ENCODE peak calls at places on chromosomes 12 and 14, in ten cellular contexts. One of them, this sample, is unnamed.

GRCh38 chr12:91019455-91019854 is 14.7 kb upstream of the EPYC start:
- DNase-seq in adrenal gland: no peak
- DNase-seq in bronchial epithelial cell: no peak
- DNase-seq in NCI-H1092 treated with DMSO at 0.1 percent for 48 hours: no peak
- DNase-seq in LoVo: no peak
- DNase-seq in activated naive CD8-positive, alpha-beta T cell treated with anti-CD3 and anti-CD28 coated beads for 36 hours: no peak
- DNase-seq in activated B cell treated with CpG ODN at 0.5 μM for 24 hours: no peak
- DNase-seq in B cell: no peak
- DNase-seq in activated CD4-positive, CD25-positive, alpha-beta regulatory T cell treated with anti-CD3 and anti-CD28 coated beads, Interleukin-2, amount 50 U/mL, for 72 hours: no peak
- DNase-seq in HEK293T: no peak
- DNase-seq in this sample: no peak

GRCh38 chr14:73105050-73105449 is 31.3 kb upstream of the PSEN1 start:
- DNase-seq in activated B cell treated with CpG ODN at 0.5 μM for 24 hours: no peak
- DNase-seq in B cell: no peak
- DNase-seq in bronchial epithelial cell: no peak
- DNase-seq in activated naive CD8-positive, alpha-beta T cell treated with anti-CD3 and anti-CD28 coated beads for 36 hours: no peak
- DNase-seq in activated CD4-positive, CD25-positive, alpha-beta regulatory T cell treated with anti-CD3 and anti-CD28 coated beads, Interleukin-2, amount 50 U/mL, for 72 hours: no peak
- DNase-seq in HEK293T: no peak
- DNase-seq in LoVo: no peak
- DNase-seq in adrenal gland: no peak
- DNase-seq in NCI-H1092 treated with DMSO at 0.1 percent for 48 hours: no peak
- DNase-seq in this sample: no peak

GRCh38 chr14:49306152-49306751 is 279.9 kb downstream of the RPS29 start:
- DNase-seq in HEK293T: no peak
- DNase-seq in activated B cell treated with CpG ODN at 0.5 μM for 24 hours: no peak
- DNase-seq in bronchial epithelial cell: peak
- DNase-seq in activated naive CD8-positive, alpha-beta T cell treated with anti-CD3 and anti-CD28 coated beads for 36 hours: no peak
- DNase-seq in activated CD4-positive, CD25-positive, alpha-beta regulatory T cell treated with anti-CD3 and anti-CD28 coated beads, Interleukin-2, amount 50 U/mL, for 72 hours: no peak
- DNase-seq in LoVo: peak
- DNase-seq in adrenal gland: no peak
- DNase-seq in NCI-H1092 treated with DMSO at 0.1 percent for 48 hours: no peak
- DNase-seq in B cell: peak
- DNase-seq in this sample: no peak

GRCh38 chr12:79174656-79175055 is 310.1 kb downstream of the SYT1 start:
- DNase-seq in adrenal gland: no peak
- DNase-seq in LoVo: peak
- DNase-seq in B cell: peak
- DNase-seq in activated CD4-positive, CD25-positive, alpha-beta regulatory T cell treated with anti-CD3 and anti-CD28 coated beads, Interleukin-2, amount 50 U/mL, for 72 hours: no peak
- DNase-seq in NCI-H1092 treated with DMSO at 0.1 percent for 48 hours: no peak
- DNase-seq in HEK293T: peak
- DNase-seq in bronchial epithelial cell: peak
- DNase-seq in activated naive CD8-positive, alpha-beta T cell treated with anti-CD3 and anti-CD28 coated beads for 36 hours: no peak
- DNase-seq in activated B cell treated with CpG ODN at 0.5 μM for 24 hours: no peak
- DNase-seq in this sample: no peak

GRCh38 chr12:8906781-8907180 is 7.5 kb upstream of the PHC1 start:
- DNase-seq in LoVo: no peak
- DNase-seq in NCI-H1092 treated with DMSO at 0.1 percent for 48 hours: no peak
- DNase-seq in HEK293T: no peak
- DNase-seq in activated B cell treated with CpG ODN at 0.5 μM for 24 hours: no peak
- DNase-seq in adrenal gland: no peak
- DNase-seq in bronchial epithelial cell: no peak
- DNase-seq in activated CD4-positive, CD25-positive, alpha-beta regulatory T cell treated with anti-CD3 and anti-CD28 coated beads, Interleukin-2, amount 50 U/mL, for 72 hours: no peak
- DNase-seq in B cell: no peak
- DNase-seq in activated naive CD8-positive, alpha-beta T cell treated with anti-CD3 and anti-CD28 coated beads for 36 hours: no peak
- DNase-seq in this sample: no peak

GRCh38 chr12:71972441-71973074 is 33.9 kb downstream of the TPH2 start:
- DNase-seq in B cell: no peak
- DNase-seq in bronchial epithelial cell: no peak
- DNase-seq in adrenal gland: no peak
- DNase-seq in NCI-H1092 treated with DMSO at 0.1 percent for 48 hours: no peak
- DNase-seq in activated naive CD8-positive, alpha-beta T cell treated with anti-CD3 and anti-CD28 coated beads for 36 hours: no peak
- DNase-seq in HEK293T: no peak
- DNase-seq in activated B cell treated with CpG ODN at 0.5 μM for 24 hours: no peak
- DNase-seq in LoVo: no peak
- DNase-seq in activated CD4-positive, CD25-positive, alpha-beta regulatory T cell treated with anti-CD3 and anti-CD28 coated beads, Interleukin-2, amount 50 U/mL, for 72 hours: no peak
- DNase-seq in this sample: no peak

GRCh38 chr12:121124402-121125109 is 8.1 kb upstream of the P2RX7 start:
- DNase-seq in activated B cell treated with CpG ODN at 0.5 μM for 24 hours: no peak
- DNase-seq in bronchial epithelial cell: peak
- DNase-seq in B cell: no peak
- DNase-seq in HEK293T: no peak
- DNase-seq in adrenal gland: peak
- DNase-seq in activated CD4-positive, CD25-positive, alpha-beta regulatory T cell treated with anti-CD3 and anti-CD28 coated beads, Interleukin-2, amount 50 U/mL, for 72 hours: no peak
- DNase-seq in LoVo: peak
- DNase-seq in NCI-H1092 treated with DMSO at 0.1 percent for 48 hours: no peak
- DNase-seq in activated naive CD8-positive, alpha-beta T cell treated with anti-CD3 and anti-CD28 coated beads for 36 hours: peak
- DNase-seq in this sample: peak

GRCh38 chr12:20024194-20024593 is 344.1 kb upstream of the PDE3A start:
- DNase-seq in B cell: no peak
- DNase-seq in LoVo: no peak
- DNase-seq in NCI-H1092 treated with DMSO at 0.1 percent for 48 hours: no peak
- DNase-seq in adrenal gland: no peak
- DNase-seq in bronchial epithelial cell: no peak
- DNase-seq in activated naive CD8-positive, alpha-beta T cell treated with anti-CD3 and anti-CD28 coated beads for 36 hours: no peak
- DNase-seq in HEK293T: no peak
- DNase-seq in activated CD4-positive, CD25-positive, alpha-beta regulatory T cell treated with anti-CD3 and anti-CD28 coated beads, Interleukin-2, amount 50 U/mL, for 72 hours: no peak
- DNase-seq in activated B cell treated with CpG ODN at 0.5 μM for 24 hours: no peak
- DNase-seq in this sample: no peak

GRCh38 chr12:2311001-2311778 is 258.4 kb downstream of the CACNA1C start:
- DNase-seq in adrenal gland: no peak
- DNase-seq in bronchial epithelial cell: no peak
- DNase-seq in activated CD4-positive, CD25-positive, alpha-beta regulatory T cell treated with anti-CD3 and anti-CD28 coated beads, Interleukin-2, amount 50 U/mL, for 72 hours: no peak
- DNase-seq in activated B cell treated with CpG ODN at 0.5 μM for 24 hours: no peak
- DNase-seq in NCI-H1092 treated with DMSO at 0.1 percent for 48 hours: no peak
- DNase-seq in activated naive CD8-positive, alpha-beta T cell treated with anti-CD3 and anti-CD28 coated beads for 36 hours: no peak
- DNase-seq in HEK293T: no peak
- DNase-seq in LoVo: no peak
- DNase-seq in B cell: no peak
- DNase-seq in this sample: no peak

GRCh38 chr14:55097894-55098560 is 31.0 kb upstream of the LGALS3 start:
- DNase-seq in B cell: peak
- DNase-seq in HEK293T: no peak
- DNase-seq in bronchial epithelial cell: peak
- DNase-seq in adrenal gland: peak
- DNase-seq in LoVo: no peak
- DNase-seq in NCI-H1092 treated with DMSO at 0.1 percent for 48 hours: no peak
- DNase-seq in activated naive CD8-positive, alpha-beta T cell treated with anti-CD3 and anti-CD28 coated beads for 36 hours: peak
- DNase-seq in activated B cell treated with CpG ODN at 0.5 μM for 24 hours: no peak
- DNase-seq in activated CD4-positive, CD25-positive, alpha-beta regulatory T cell treated with anti-CD3 and anti-CD28 coated beads, Interleukin-2, amount 50 U/mL, for 72 hours: peak
- DNase-seq in this sample: peak

GRCh38 chr14:95895720-95896119 is 19.1 kb downstream of the TUNAR start:
- DNase-seq in activated CD4-positive, CD25-positive, alpha-beta regulatory T cell treated with anti-CD3 and anti-CD28 coated beads, Interleukin-2, amount 50 U/mL, for 72 hours: no peak
- DNase-seq in bronchial epithelial cell: no peak
- DNase-seq in activated B cell treated with CpG ODN at 0.5 μM for 24 hours: no peak
- DNase-seq in HEK293T: peak
- DNase-seq in NCI-H1092 treated with DMSO at 0.1 percent for 48 hours: no peak
- DNase-seq in activated naive CD8-positive, alpha-beta T cell treated with anti-CD3 and anti-CD28 coated beads for 36 hours: peak
- DNase-seq in adrenal gland: no peak
- DNase-seq in LoVo: peak
- DNase-seq in B cell: peak
- DNase-seq in this sample: peak

GRCh38 chr14:97977711-97978261 is 1180.6 kb downstream of the VRK1 start:
- DNase-seq in HEK293T: no peak
- DNase-seq in B cell: no peak
- DNase-seq in activated CD4-positive, CD25-positive, alpha-beta regulatory T cell treated with anti-CD3 and anti-CD28 coated beads, Interleukin-2, amount 50 U/mL, for 72 hours: peak
- DNase-seq in bronchial epithelial cell: peak
- DNase-seq in NCI-H1092 treated with DMSO at 0.1 percent for 48 hours: peak
- DNase-seq in activated naive CD8-positive, alpha-beta T cell treated with anti-CD3 and anti-CD28 coated beads for 36 hours: peak
- DNase-seq in activated B cell treated with CpG ODN at 0.5 μM for 24 hours: no peak
- DNase-seq in adrenal gland: peak
- DNase-seq in LoVo: no peak
- DNase-seq in this sample: peak

GRCh38 chr12:96360550-96360949 is 39.7 kb downstream of the CDK17 start:
- DNase-seq in B cell: no peak
- DNase-seq in adrenal gland: no peak
- DNase-seq in HEK293T: no peak
- DNase-seq in LoVo: no peak
- DNase-seq in activated B cell treated with CpG ODN at 0.5 μM for 24 hours: no peak
- DNase-seq in NCI-H1092 treated with DMSO at 0.1 percent for 48 hours: no peak
- DNase-seq in bronchial epithelial cell: no peak
- DNase-seq in activated CD4-positive, CD25-positive, alpha-beta regulatory T cell treated with anti-CD3 and anti-CD28 coated beads, Interleukin-2, amount 50 U/mL, for 72 hours: no peak
- DNase-seq in activated naive CD8-positive, alpha-beta T cell treated with anti-CD3 and anti-CD28 coated beads for 36 hours: no peak
- DNase-seq in this sample: no peak

GRCh38 chr12:23731493-23731892 is 218.0 kb downstream of the SOX5 start:
- DNase-seq in activated B cell treated with CpG ODN at 0.5 μM for 24 hours: no peak
- DNase-seq in activated naive CD8-positive, alpha-beta T cell treated with anti-CD3 and anti-CD28 coated beads for 36 hours: no peak
- DNase-seq in bronchial epithelial cell: no peak
- DNase-seq in adrenal gland: no peak
- DNase-seq in activated CD4-positive, CD25-positive, alpha-beta regulatory T cell treated with anti-CD3 and anti-CD28 coated beads, Interleukin-2, amount 50 U/mL, for 72 hours: no peak
- DNase-seq in NCI-H1092 treated with DMSO at 0.1 percent for 48 hours: no peak
- DNase-seq in B cell: no peak
- DNase-seq in LoVo: no peak
- DNase-seq in HEK293T: no peak
- DNase-seq in this sample: no peak

GRCh38 chr12:52203126-52203921 is 11.5 kb upstream of the KRT80 start:
- DNase-seq in B cell: no peak
- DNase-seq in bronchial epithelial cell: peak
- DNase-seq in NCI-H1092 treated with DMSO at 0.1 percent for 48 hours: peak
- DNase-seq in LoVo: peak
- DNase-seq in activated naive CD8-positive, alpha-beta T cell treated with anti-CD3 and anti-CD28 coated beads for 36 hours: peak
- DNase-seq in activated B cell treated with CpG ODN at 0.5 μM for 24 hours: no peak
- DNase-seq in adrenal gland: peak
- DNase-seq in HEK293T: no peak
- DNase-seq in activated CD4-positive, CD25-positive, alpha-beta regulatory T cell treated with anti-CD3 and anti-CD28 coated beads, Interleukin-2, amount 50 U/mL, for 72 hours: no peak
- DNase-seq in this sample: peak

This sample was measured in activated CD8-positive, alpha-beta T cell treated with anti-CD3 and anti-CD28 coated beads for 36 hours.